ENCODE peak calls at places on chromosomes 7 and 10, in four cellular contexts. U is neural progenitor cell, Q is pancreas, P is AG04450. T is an unnamed sample.

GRCh38 chr7:48114115-48114514 is 25.1 kb downstream of the UPP1 start:
- DNase-seq in U (no peak), Q (no peak), P (no peak), T (no peak)

GRCh38 chr10:69638642-69639041 is 8.6 kb downstream of the FAM241B start:
- DNase-seq in U (no peak), Q (no peak), P (no peak), T (no peak)

GRCh38 chr10:126041804-126042231 is 145.5 kb downstream of the FANK1 start:
- DNase-seq in U (peak; percentile 81), Q (peak; percentile 91), P (no peak), T (peak; percentile 33)

GRCh38 chr7:20152511-20152910 is 64.7 kb downstream of the MACC1 start:
- DNase-seq in U (no peak), Q (no peak), P (no peak), T (no peak)

GRCh38 chr7:32941181-32941995 is 15.9 kb upstream of the FKBP9 start:
- DNase-seq in U (peak; percentile 24), Q (no peak), P (no peak), T (no peak)

GRCh38 chr7:140544278-140544896 is 65.1 kb upstream of the MKRN1 start:
- DNase-seq in U (no peak), Q (peak; percentile 53), P (no peak), T (no peak)

GRCh38 chr7:124603066-124603465 is 162.5 kb downstream of the GPR37 start:
- DNase-seq in U (no peak), Q (no peak), P (no peak), T (no peak)

GRCh38 chr7:24063721-24064120 is 220.3 kb upstream of the NPY start:
- DNase-seq in U (no peak), Q (no peak), P (no peak), T (no peak)

GRCh38 chr10:66746711-66747110 is 179.1 kb upstream of the LRRTM3 start:
- DNase-seq in U (no peak), Q (no peak), P (no peak), T (no peak)

GRCh38 chr10:118369806-118370205 is 27.7 kb upstream of the FAM204A start:
- DNase-seq in U (no peak), Q (no peak), P (no peak), T (no peak)

GRCh38 chr7:130941322-130942210 is 207.6 kb upstream of the KLF14 start:
- DNase-seq in U (no peak), Q (peak; percentile 67), P (no peak), T (no peak)

GRCh38 chr10:11505636-11506035 is 105.8 kb downstream of the USP6NL start:
- DNase-seq in U (peak; percentile 80), Q (no peak), P (no peak), T (no peak)

DNA sequence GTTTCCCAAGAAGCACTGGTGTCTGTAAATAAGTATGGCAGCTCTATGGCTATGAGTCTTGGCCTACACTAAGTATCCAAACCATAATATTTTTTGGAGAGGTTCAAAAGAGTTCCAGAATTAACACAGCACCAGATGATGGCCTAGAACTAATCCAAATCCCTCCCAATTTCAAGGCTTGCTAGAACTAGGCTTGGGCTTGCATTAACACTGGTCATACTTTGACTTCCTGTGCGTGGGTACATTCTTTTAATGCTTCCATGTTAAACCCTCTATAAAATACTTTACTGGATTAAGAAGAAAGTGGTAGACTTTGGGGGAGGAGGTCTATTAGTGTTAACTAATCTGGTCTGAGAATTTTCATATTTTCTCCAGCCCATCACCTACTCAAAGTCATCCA is 3.1 kb downstream of the AASS start:
- DNase-seq in U (no peak), Q (no peak), P (no peak), T (no peak)
- H3K27ac ChIP-seq in U (no peak overlapping the region), Q (no peak overlapping the region), P (no peak overlapping the region), T (no peak overlapping the region)

DNA sequence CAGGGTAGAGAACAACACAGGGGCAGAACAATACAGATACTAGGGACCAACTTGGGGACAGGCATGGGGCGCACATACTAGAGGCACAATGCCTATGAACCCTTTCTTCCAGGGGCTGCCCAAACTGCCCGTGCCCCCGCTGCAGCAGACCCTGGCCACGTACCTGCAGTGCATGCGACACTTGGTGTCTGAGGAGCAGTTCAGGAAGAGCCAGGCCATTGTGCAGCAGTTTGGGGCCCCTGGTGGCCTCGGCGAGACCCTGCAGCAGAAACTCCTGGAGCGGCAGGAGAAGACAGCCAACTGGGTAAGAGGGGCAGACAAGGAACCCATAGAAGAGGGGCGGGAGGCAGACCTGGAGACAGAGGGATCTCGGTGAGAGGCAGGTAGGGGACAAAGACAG is 5.8 kb downstream of the CHAT start:
- DNase-seq in U (peak; percentile 27), Q (no peak), P (no peak), T (no peak)
- TF ChIP-seq CTCF in U (peak; percentile 40), Q (no peak), P (no peak), T (no peak)

DNA sequence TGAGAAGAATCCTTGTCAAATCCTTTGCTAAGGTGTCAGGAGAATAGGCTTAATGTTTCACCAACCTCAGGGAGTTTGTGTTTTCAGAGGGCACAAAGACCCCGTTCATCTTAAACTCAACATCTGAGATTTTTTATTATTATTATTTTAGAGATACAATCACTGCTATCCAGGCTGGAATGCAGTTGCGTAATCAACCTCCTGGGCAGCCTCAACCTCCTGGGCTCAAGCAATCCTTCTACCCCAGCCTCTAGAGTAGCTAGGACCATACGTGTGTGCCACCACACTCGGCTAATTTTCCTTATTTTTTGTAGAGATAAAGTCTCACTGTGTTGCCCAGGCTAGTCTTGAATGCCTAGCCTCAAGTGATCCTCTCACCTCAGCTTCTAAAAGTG is 599.2 kb downstream of the KCNMA1 start:
- DNase-seq in U (no peak), Q (no peak), P (no peak), T (no peak)
- H3K27me3 ChIP-seq in U (no peaks in the 10 kb centered on the region), Q (no peaks in the 10 kb centered on the region), P (no peaks in the 10 kb centered on the region), T (no peaks in the 10 kb centered on the region)

GRCh38 chr10:102701272-102701671 is 12.9 kb downstream of the ARL3 start:
- DNase-seq in U (no peak), Q (no peak), P (no peak), T (no peak)

GRCh38 chr10:102702742-102703141 is 11.5 kb downstream of the ARL3 start:
- DNase-seq in U (no peak), Q (no peak), P (no peak), T (no peak)

GRCh38 chr10:102701796-102702195 is 12.4 kb downstream of the ARL3 start:
- DNase-seq in U (no peak), Q (no peak), P (no peak), T (no peak)

GRCh38 chr10:102704915-102705314 is 9.3 kb downstream of the ARL3 start:
- DNase-seq in U (no peak), Q (no peak), P (no peak), T (no peak)

DNA sequence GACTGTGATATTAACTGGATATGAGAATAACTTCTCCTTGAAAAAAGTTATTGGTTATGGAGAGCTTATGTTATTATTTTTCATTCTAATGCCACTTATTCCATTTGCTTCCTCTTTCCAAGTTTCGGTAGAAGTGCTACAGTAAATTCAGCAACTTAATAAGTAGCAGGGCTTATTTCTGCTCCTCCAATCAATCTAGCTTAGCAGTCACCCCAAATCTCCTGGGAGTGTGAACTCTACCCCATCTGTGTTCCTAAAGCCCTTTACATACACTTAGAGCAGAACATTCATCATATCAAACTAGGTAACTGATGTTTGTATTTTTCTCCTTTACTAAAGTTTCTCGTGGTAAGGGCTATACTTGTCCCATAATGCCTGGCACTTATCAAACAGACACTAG is 8.7 kb downstream of the ARL3 start:
- DNase-seq in U (no peak), Q (no peak), P (no peak), T (no peak)
- H3K27ac ChIP-seq in U (no peak overlapping the region), Q (no peak overlapping the region), P (no peak overlapping the region), T (no peak overlapping the region)

DNA sequence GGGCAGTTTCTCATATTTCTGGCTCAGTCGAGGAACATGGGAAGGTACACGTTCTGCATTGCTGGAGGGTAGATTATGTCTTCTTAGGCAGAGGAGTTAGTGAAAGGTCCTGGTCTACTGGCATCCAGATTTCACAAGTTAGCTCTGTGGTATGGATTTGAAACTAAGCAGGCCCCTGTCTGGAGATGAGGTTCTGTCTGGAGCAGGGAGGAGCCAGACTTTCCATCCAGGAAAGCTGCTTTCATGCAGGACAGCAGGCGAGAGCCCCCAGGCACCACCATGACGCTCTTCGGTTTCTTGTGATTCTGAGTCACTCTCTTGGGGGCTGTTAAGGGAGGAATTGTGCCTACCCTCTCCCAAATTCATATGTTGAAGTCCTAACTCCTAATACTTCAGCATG is 184.3 kb downstream of the KIAA1217 start:
- DNase-seq in U (no peak), Q (no peak), P (no peak), T (no peak)
- TF ChIP-seq CTCF in U (no peak), Q (no peak), P (no peak), T (no peak)

DNA sequence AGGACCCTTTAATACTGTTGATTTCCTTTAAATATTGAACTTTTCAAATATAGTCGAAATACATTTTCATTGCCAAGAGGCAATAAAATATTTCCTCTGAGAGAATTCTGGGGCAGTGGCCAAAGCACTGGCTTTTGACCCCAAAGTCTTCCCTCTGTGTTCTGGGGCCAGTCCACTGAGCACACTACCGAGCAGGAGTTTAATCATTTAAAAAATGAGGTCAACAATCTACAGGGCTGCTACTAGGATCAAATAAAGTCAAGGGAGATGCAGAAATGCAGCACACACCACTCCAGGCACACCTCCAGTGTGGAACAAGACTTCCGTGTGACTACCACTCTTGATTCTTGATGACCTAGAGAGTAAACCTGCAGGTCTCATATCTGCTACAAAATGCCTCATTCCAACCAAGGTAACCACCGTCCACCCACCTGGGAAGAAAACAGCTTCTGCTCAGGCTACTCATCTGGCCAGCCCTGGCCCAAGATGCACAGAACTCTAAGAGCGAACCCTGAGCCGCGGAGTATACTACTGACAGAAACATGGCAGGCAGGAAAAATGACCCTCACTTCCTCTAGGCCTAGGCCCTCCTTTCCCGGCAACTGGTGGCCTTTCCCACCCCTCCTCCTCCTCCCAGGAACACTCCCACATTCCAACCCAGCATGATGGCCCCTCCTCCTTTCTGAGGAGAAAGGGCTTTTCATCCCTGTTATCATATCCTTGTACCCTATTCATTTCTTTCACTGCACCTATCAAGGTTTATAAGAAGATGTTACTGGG is 97.7 kb downstream of the ALOX5 start:
- DNase-seq in U (peak; percentile 49), Q (no peak), P (no peak), T (no peak)
- H3K27me3 ChIP-seq in U (no peaks in the 10 kb centered on the region), Q (no peaks in the 10 kb centered on the region), P (no peaks in the 10 kb centered on the region), T (no peaks in the 10 kb centered on the region)

GRCh38 chr10:15313844-15314243 is 57.2 kb downstream of the FAM171A1 start:
- DNase-seq in U (no peak), Q (no peak), P (no peak), T (peak; percentile 59)

GRCh38 chr10:15316877-15317464 is 54.1 kb downstream of the FAM171A1 start:
- DNase-seq in U (no peak), Q (no peak), P (no peak), T (no peak)

GRCh38 chr10:15315286-15315685 is 55.8 kb downstream of the FAM171A1 start:
- DNase-seq in U (no peak), Q (no peak), P (no peak), T (no peak)

GRCh38 chr10:15314482-15315070 is 56.5 kb downstream of the FAM171A1 start:
- DNase-seq in U (no peak), Q (no peak), P (no peak), T (no peak)

DNA sequence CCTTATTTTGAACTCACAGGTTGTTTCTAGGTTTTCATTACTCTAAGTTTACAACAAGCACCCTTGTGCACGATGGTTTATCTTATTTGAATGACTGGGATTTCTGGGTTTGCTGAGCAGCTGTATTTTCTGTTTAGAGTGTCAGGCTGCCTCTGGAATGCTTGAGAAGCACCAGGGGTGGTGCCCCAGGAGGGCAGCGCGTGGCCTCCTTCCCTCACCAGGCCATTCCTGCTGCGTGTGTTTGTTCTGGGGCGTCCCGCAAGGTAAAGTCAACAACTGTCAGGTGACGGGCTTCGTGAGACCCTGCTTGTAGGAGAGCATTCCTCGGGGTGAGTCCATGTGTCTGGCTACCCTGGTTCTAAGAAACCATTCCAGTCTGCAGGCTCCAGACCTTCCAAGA is 54.9 kb downstream of the FAM171A1 start:
- DNase-seq in U (no peak), Q (no peak), P (no peak), T (no peak)
- H3K27ac ChIP-seq in U (no peak overlapping the region), Q (no peak overlapping the region), P (no peak overlapping the region), T (no peak overlapping the region)

GRCh38 chr10:44463511-44464121 is 78.7 kb upstream of the CXCL12 start:
- DNase-seq in U (no peak), Q (no peak), P (no peak), T (no peak)
- TF ChIP-seq CTCF in U (no peak), Q (no peak), P (no peak), T (no peak)